ENCODE peak calls at places on chromosome 19, in four cellular contexts. R, B, O and N are unnamed samples.

GRCh38 chr19:22610121-22610520 is 24.0 kb upstream of the ZNF492 start:
- DNase-seq in R (no peak), B (no peak), O (no peak), N (no peak)

GRCh38 chr19:56119585-56119978 is 1.5 kb downstream of the ZNF787 start:
- DNase-seq in R (peak; percentile 32), B (no peak), O (peak; percentile 42), N (no peak)

GRCh38 chr19:10315335-10316214 is at the start of gene FDX2:
- DNase-seq in R (peak; percentile 80), B (peak; percentile 95), O (peak; percentile 91), N (peak; percentile 89)

GRCh38 chr19:37778613-37779138 is 710 bp downstream of the ZNF573 start:
- DNase-seq in R (peak; percentile 32), B (peak; percentile 30), O (peak; percentile 5), N (no peak)

GRCh38 chr19:58571575-58571947 is 1.6 kb downstream of the MZF1 start:
- DNase-seq in R (no peak), B (no peak), O (no peak), N (peak; percentile 3)

GRCh38 chr19:11699931-11700794 is 38.6 kb downstream of the ZNF823 start:
- DNase-seq in R (peak; percentile 6), B (peak; percentile 72), O (peak; percentile 59), N (peak; percentile 36)

GRCh38 chr19:40745402-40745780 is 4.9 kb downstream of the ACTMAP start:
- DNase-seq in R (no peak), B (no peak), O (no peak), N (no peak)

GRCh38 chr19:6743714-6744380 is 4.4 kb downstream of the TRIP10 start:
- DNase-seq in R (no peak), B (no peak), O (no peak), N (no peak)

GRCh38 chr19:38737297-38737865 is 6.9 kb downstream of the CAPN12 start:
- DNase-seq in R (peak; percentile 0), B (no peak), O (no peak), N (no peak)

DNA sequence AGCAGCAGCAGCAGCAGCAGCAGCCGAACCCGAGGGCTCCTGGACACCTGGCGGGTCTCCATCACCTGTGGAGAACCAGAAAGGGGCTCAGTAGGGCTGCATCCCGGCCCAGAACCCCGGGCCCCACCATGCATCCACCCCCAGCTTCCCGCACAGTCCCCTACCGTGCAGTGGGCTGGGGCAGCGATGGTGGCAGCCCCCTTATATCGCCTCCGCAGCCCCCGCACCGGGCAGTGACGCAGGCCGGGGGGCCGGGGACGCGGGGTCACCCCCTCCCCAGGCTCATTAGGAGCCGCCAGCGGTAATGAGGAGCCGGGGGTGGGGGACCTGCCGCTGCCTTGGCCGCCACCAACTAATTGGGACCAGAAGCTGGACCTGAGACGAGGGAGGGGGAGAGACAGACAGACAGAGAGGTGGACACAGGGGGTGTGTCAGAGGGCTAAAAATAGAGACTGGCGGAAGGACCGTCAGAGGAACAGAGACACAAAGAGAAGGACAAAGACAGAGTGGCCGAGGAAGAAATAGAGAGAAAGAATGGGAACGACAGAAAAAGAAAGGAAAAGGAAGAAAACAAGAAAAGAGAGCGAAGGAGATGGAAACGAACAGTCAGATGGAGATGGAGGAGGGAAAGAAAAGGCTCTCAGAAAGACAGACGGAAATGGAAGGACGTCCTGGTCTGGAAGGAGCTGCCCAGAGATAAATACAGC is at the start of gene PTH2:
- DNase-seq in R (no peak), B (no peak), O (peak; percentile 56), N (no peak)
- TF ChIP-seq EZH2 in R (no peak), B (no peak), O (no peak), N (no peak)

GRCh38 chr19:49338691-49339363 is 3.6 kb downstream of the CD37 start:
- DNase-seq in R (peak; percentile 78), B (peak; percentile 99), O (peak; percentile 87), N (no peak)
- TF ChIP-seq EZH2 in R (no peak), B (no peak), O (no peak), N (no peak)

DNA sequence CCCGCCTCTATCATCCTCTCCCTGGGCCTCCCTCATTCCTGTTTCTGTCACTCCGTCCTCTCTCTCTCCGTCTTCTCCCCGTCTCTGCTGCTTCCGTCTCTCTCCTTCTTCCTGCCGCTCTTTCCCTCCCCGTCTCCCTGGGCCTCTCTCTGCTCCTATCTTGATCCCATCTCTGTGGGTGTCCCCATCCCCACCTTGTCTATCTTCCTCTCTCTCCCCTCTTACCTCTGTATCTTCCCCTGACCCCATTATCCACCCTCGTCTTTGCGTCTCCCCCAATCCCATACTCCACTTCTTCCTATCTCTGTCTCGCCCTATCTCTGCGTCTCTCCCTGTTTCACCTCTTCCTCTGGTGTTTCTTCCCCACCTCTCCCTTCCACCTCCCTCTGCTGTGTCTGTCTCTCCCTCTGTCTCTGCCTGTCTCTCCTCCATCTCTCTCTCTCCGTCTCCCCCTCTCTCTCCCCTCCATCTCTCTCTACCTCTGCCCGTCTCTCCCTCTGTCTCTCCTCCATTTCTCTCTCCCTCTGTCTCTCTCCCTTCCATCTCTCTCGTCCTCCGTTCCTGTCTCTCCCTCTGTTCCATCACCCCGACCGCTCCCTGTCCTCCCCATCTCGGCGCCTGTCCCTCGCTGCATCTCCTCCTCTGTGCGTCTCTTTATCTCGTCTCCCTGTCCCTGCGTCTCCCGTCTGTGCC is 4.3 kb downstream of the GRIN2D start:
- DNase-seq in R (no peak), B (no peak), O (peak; percentile 54), N (no peak)
- TF ChIP-seq EZH2 in R (no peak), B (no peak), O (no peak), N (no peak)

GRCh38 chr19:13505761-13506549 is at the start of gene CACNA1A:
- DNase-seq in R (no peak), B (peak; percentile 73), O (no peak), N (no peak)
- TF ChIP-seq EZH2 in R (peak; percentile 58), B (no peak), O (no peak), N (no peak)

GRCh38 chr19:16013851-16014840 is 62.1 kb upstream of the TPM4 start:
- DNase-seq in R (no peak), B (no peak), O (no peak), N (no peak)
- TF ChIP-seq EZH2 in R (no peak), B (no peak), O (no peak), N (no peak)

GRCh38 chr19:1736280-1736679 is 17.0 kb upstream of the ONECUT3 start:
- DNase-seq in R (no peak), B (no peak), O (no peak), N (no peak)
- TF ChIP-seq EZH2 in R (no peak), B (no peak), O (no peak), N (no peak)

GRCh38 chr19:50779504-50780457 is 9.5 kb downstream of the GPR32 start:
- DNase-seq in R (peak; percentile 49), B (no peak), O (no peak), N (no peak)

GRCh38 chr19:50777261-50777660 is 7.0 kb downstream of the GPR32 start:
- DNase-seq in R (no peak), B (no peak), O (no peak), N (no peak)

GRCh38 chr19:50778906-50779430 is 8.7 kb downstream of the GPR32 start:
- DNase-seq in R (no peak), B (peak; percentile 77), O (no peak), N (no peak)

GRCh38 chr19:50776131-50776530 is 5.9 kb downstream of the GPR32 start:
- DNase-seq in R (no peak), B (no peak), O (no peak), N (no peak)

GRCh38 chr19:50777830-50778303 is 7.6 kb downstream of the GPR32 start:
- DNase-seq in R (peak; percentile 28), B (peak; percentile 90), O (peak; percentile 55), N (peak; percentile 69)
- TF ChIP-seq EZH2 in R (no peak), B (peak; percentile 38), O (no peak), N (peak; percentile 75)

GRCh38 chr19:18475004-18475453 is 37.1 kb upstream of the ISYNA1 start:
- DNase-seq in R (no peak), B (no peak), O (no peak), N (no peak)
- TF ChIP-seq EZH2 in R (no peak), B (no peak), O (no peak), N (no peak)

DNA sequence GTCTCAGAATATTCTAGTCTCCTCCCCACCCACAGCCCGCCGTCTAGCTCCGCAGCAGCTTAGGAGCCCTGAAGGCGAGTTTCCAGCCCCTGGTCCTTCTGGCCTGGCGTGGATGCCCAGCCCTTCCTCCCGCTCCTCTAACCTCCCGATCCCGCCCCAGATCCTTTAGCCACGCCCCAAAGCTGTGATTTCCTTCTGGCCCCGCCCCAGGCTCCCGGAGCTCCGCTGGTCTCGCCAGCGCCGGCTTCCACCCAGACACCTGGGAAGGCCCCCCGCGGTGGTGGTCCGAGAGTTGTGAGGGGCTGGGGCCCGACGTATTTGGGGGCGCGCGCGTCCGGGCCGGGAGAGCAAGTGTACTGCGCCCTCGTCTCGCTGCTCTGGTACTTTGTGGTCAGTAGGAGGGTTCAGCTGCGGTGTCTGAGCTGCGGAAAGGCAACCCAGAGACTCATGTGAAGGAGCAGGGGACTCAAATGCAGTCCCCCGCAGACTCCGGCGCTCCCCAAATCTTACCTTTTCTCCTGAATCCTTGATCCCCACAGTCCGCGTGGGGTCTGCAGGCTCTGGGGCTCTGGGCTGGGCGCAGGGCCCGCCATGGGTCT is at the start of gene CGB7:
- DNase-seq in R (peak; percentile 69), B (peak; percentile 91), O (peak; percentile 53), N (no peak)
- TF ChIP-seq EZH2 in R (no peak), B (no peak), O (no peak), N (no peak)

GRCh38 chr19:14265285-14266036 is 59.5 kb upstream of the ADGRL1 start:
- DNase-seq in R (no peak), B (peak; percentile 77), O (no peak), N (no peak)
- TF ChIP-seq EZH2 in R (no peak), B (no peak), O (no peak), N (no peak)